ENCODE peak calls at places on chromosomes 13 and 19, in ten cellular contexts. Z, Q, H, U, V, C, N, O, Y and T are unnamed samples. For H3K9me3, the result is how much of the 10 kb centered on the place peaks cover.

GRCh38 chr19:45156231-45156630 is 4.6 kb downstream of the NKPD1 start:
- DNase-seq in Z (no peak), Q (no peak), H (peak), U (no peak), V (no peak), C (no peak), N (no peak), O (no peak), Y (no peak), T (no peak)

GRCh38 chr13:90276208-90276607 is 1071.3 kb upstream of the MIR17HG start:
- DNase-seq in Z (no peak), Q (no peak), H (no peak), U (no peak), V (no peak), C (no peak), N (no peak), O (no peak), Y (no peak), T (no peak)

GRCh38 chr19:16661480-16662034 is 618 bp downstream of the TMEM38A start:
- DNase-seq in Z (peak), Q (peak), H (peak), U (no peak), V (peak), C (no peak), N (no peak), O (peak), Y (peak), T (peak)

GRCh38 chr19:29596080-29596479 is 10.0 kb upstream of the POP4 start:
- DNase-seq in Z (no peak), Q (no peak), H (no peak), U (no peak), V (no peak), C (no peak), N (no peak), O (no peak), Y (no peak), T (no peak)

GRCh38 chr13:39616087-39616694 is 13.2 kb upstream of the LHFPL6 start:
- DNase-seq in Z (peak), Q (peak), H (peak), U (peak), V (no peak), C (peak), N (no peak), O (peak), Y (peak), T (no peak)

GRCh38 chr19:45424191-45425058 is 708 bp upstream of the ERCC1 start:
- DNase-seq in Z (peak), Q (peak), H (peak), U (peak), V (peak), C (peak), N (no peak), O (peak), Y (peak), T (peak)

GRCh38 chr13:108276060-108276459 is 6.5 kb downstream of the TNFSF13B start:
- DNase-seq in Z (peak), Q (no peak), H (no peak), U (peak), V (peak), C (no peak), N (no peak), O (peak), Y (peak), T (peak)

GRCh38 chr19:389246-389934 is 19.6 kb downstream of the C2CD4C start:
- DNase-seq in Z (no peak), Q (no peak), H (no peak), U (no peak), V (no peak), C (no peak), N (no peak), O (no peak), Y (no peak), T (peak)

GRCh38 chr13:51394724-51395123 is 55.2 kb downstream of the SERPINE3 start:
- DNase-seq in Z (no peak), Q (no peak), H (no peak), U (no peak), V (no peak), C (no peak), N (no peak), O (no peak), Y (no peak), T (no peak)

GRCh38 chr13:103835052-103835451 is 768.8 kb upstream of the SLC10A2 start:
- DNase-seq in Z (no peak), Q (no peak), H (no peak), U (no peak), V (no peak), C (no peak), N (no peak), O (no peak), Y (no peak), T (no peak)
- H3K9me3 ChIP-seq in Z (under half), Q (under half), H (under half), U (under half), V (under half), C (under half), N (under half), O (under half), Y (under half), T (under half)

GRCh38 chr13:68908879-68909278 is 1198.7 kb upstream of the ATXN8OS start:
- DNase-seq in Z (no peak), Q (no peak), H (no peak), U (no peak), V (no peak), C (no peak), N (no peak), O (no peak), Y (no peak), T (no peak)
- H3K9me3 ChIP-seq in Z (under half), Q (under half), H (under half), U (under half), V (under half), C (under half), N (under half), O (under half), Y (under half), T (under half)

GRCh38 chr19:51980116-51980736 is 6.4 kb downstream of the ZNF350 start:
- DNase-seq in Z (no peak), Q (no peak), H (no peak), U (no peak), V (no peak), C (no peak), N (no peak), O (no peak), Y (no peak), T (no peak)
- H3K9me3 ChIP-seq in Z (half or more), Q (under half), H (under half), U (under half), V (under half), C (half or more), N (half or more), O (under half), Y (under half), T (under half)

GRCh38 chr19:23784274-23784673 is 25.6 kb upstream of the ZNF681 start:
- DNase-seq in Z (no peak), Q (no peak), H (no peak), U (no peak), V (no peak), C (no peak), N (no peak), O (no peak), Y (no peak), T (no peak)
- H3K9me3 ChIP-seq in Z (under half), Q (under half), H (under half), U (under half), V (under half), C (under half), N (under half), O (under half), Y (under half), T (under half)

GRCh38 chr13:57877596-57877995 is 246.1 kb downstream of the PCDH17 start:
- DNase-seq in Z (no peak), Q (no peak), H (no peak), U (no peak), V (no peak), C (no peak), N (no peak), O (no peak), Y (no peak), T (no peak)
- H3K9me3 ChIP-seq in Z (under half), Q (under half), H (under half), U (under half), V (under half), C (under half), N (under half), O (under half), Y (under half), T (under half)